ENCODE peak calls at places on chromosome 16, in eight cellular contexts. K is stimulated activated CD8-positive, alpha-beta memory T cell treated with anti-CD3 and anti-CD28 coated beads, Interleukin-7, amount 100 ng/mL, for 4 hours; R is dorsolateral prefrontal cortex; D is RWPE2; V is Calu3; Q is ovary; C is stimulated activated CD4-positive, alpha-beta T cell treated with anti-CD3 and anti-CD28 coated beads, Interleukin-12 subunit alpha, Interleukin-12 subunit beta, amount 100 ng/mL, for 4 hours; B is cardiac muscle cell. F is an unnamed sample.

GRCh38 chr16:86044241-86044671 is 145.3 kb downstream of the IRF8 start:
- DNase-seq in K (no peak), R (no peak), D (peak; percentile 55), V (peak; percentile 67), Q (no peak), C (peak; percentile 51), B (peak; percentile 64), F (peak; percentile 75)

GRCh38 chr16:64455275-64455674 is 666.6 kb downstream of the CDH11 start:
- DNase-seq in K (no peak), R (no peak), D (no peak), V (no peak), Q (no peak), C (no peak), B (peak; percentile 57), F (no peak)

GRCh38 chr16:58755989-58756649 is 22.0 kb upstream of the GOT2 start:
- DNase-seq in K (peak; percentile 57), R (peak; percentile 80), D (no peak), V (peak; percentile 52), Q (peak; percentile 54), C (peak; percentile 72), B (peak; percentile 82), F (no peak)

GRCh38 chr16:5678371-5678770 is 580.8 kb upstream of the EEF2KMT start:
- DNase-seq in K (no peak), R (no peak), D (no peak), V (no peak), Q (no peak), C (no peak), B (no peak), F (no peak)

GRCh38 chr16:13915033-13915635 is 4.8 kb upstream of the ERCC4 start:
- DNase-seq in K (no peak), R (no peak), D (no peak), V (no peak), Q (no peak), C (no peak), B (no peak), F (no peak)

GRCh38 chr16:65119905-65120341 is 1.9 kb downstream of the CDH11 start:
- DNase-seq in K (no peak), R (no peak), D (no peak), V (no peak), Q (peak; percentile 48), C (no peak), B (peak; percentile 83), F (no peak)

GRCh38 chr16:276360-277077 is 775 bp upstream of the RGS11 start:
- DNase-seq in K (no peak), R (no peak), D (no peak), V (no peak), Q (no peak), C (no peak), B (no peak), F (no peak)

GRCh38 chr16:71373073-71373472 is 14.6 kb downstream of the CALB2 start:
- DNase-seq in K (no peak), R (no peak), D (no peak), V (no peak), Q (no peak), C (no peak), B (peak; percentile 76), F (no peak)

GRCh38 chr16:24977673-24978065 is 37.5 kb downstream of the ARHGAP17 start:
- DNase-seq in K (no peak), R (no peak), D (no peak), V (no peak), Q (no peak), C (no peak), B (peak; percentile 83), F (no peak)

GRCh38 chr16:62058412-62058811 is 22.2 kb upstream of the CDH8 start:
- DNase-seq in K (no peak), R (no peak), D (no peak), V (no peak), Q (no peak), C (no peak), B (no peak), F (no peak)

GRCh38 chr16:81921415-81921814 is 89.9 kb downstream of the SDR42E1 start:
- DNase-seq in K (no peak), R (no peak), D (no peak), V (no peak), Q (no peak), C (no peak), B (no peak), F (no peak)

GRCh38 chr16:354971-355441 is 2.5 kb upstream of the AXIN1 start:
- DNase-seq in K (no peak), R (no peak), D (no peak), V (no peak), Q (no peak), C (peak; percentile 30), B (no peak), F (no peak)

GRCh38 chr16:50270510-50271147 is 4.3 kb downstream of the ADCY7 start:
- DNase-seq in K (no peak), R (no peak), D (peak; percentile 43), V (no peak), Q (no peak), C (no peak), B (no peak), F (peak; percentile 51)

GRCh38 chr16:50326835-50327465 is 41.8 kb downstream of the BRD7 start:
- DNase-seq in K (peak; percentile 39), R (no peak), D (no peak), V (no peak), Q (no peak), C (peak; percentile 29), B (peak; percentile 37), F (no peak)

GRCh38 chr16:149024-149675 is 3.3 kb upstream of the HBZ start:
- DNase-seq in K (no peak), R (no peak), D (no peak), V (no peak), Q (no peak), C (no peak), B (peak; percentile 13), F (no peak)

GRCh38 chr16:83996481-83997252 is 28.6 kb downstream of the NECAB2 start:
- DNase-seq in K (no peak), R (no peak), D (no peak), V (no peak), Q (no peak), C (no peak), B (no peak), F (no peak)

GRCh38 chr16:56270828-56271227 is 79.5 kb downstream of the GNAO1 start:
- DNase-seq in K (no peak), R (no peak), D (no peak), V (no peak), Q (no peak), C (no peak), B (no peak), F (no peak)

GRCh38 chr16:27924411-27925118 is 138.9 kb downstream of the GSG1L start:
- DNase-seq in K (no peak), R (no peak), D (no peak), V (no peak), Q (no peak), C (no peak), B (peak; percentile 29), F (no peak)

GRCh38 chr16:30068750-30069574 is 3.4 kb downstream of the ALDOA start:
- DNase-seq in K (no peak), R (no peak), D (no peak), V (peak; percentile 70), Q (no peak), C (peak; percentile 46), B (no peak), F (no peak)

GRCh38 chr16:11067697-11068141 is 123.4 kb downstream of the CLEC16A start:
- DNase-seq in K (no peak), R (no peak), D (peak; percentile 19), V (no peak), Q (no peak), C (no peak), B (no peak), F (peak; percentile 39)

GRCh38 chr16:27980919-27981670 is 82.4 kb downstream of the GSG1L start:
- DNase-seq in K (no peak), R (no peak), D (no peak), V (no peak), Q (no peak), C (no peak), B (no peak), F (no peak)

GRCh38 chr16:11014159-11014558 is 69.8 kb downstream of the CLEC16A start:
- DNase-seq in K (no peak), R (no peak), D (no peak), V (no peak), Q (no peak), C (no peak), B (peak; percentile 60), F (no peak)

GRCh38 chr16:75304521-75305363 is 53.3 kb upstream of the BCAR1 start:
- DNase-seq in K (no peak), R (peak; percentile 73), D (no peak), V (peak; percentile 38), Q (peak; percentile 61), C (no peak), B (peak; percentile 95), F (no peak)

GRCh38 chr16:71258371-71258770 is 27.8 kb upstream of the HYDIN start:
- DNase-seq in K (no peak), R (no peak), D (no peak), V (no peak), Q (no peak), C (no peak), B (no peak), F (no peak)

GRCh38 chr16:3363793-3364192 is 8.1 kb downstream of the OR2C1 start:
- DNase-seq in K (no peak), R (no peak), D (no peak), V (no peak), Q (no peak), C (no peak), B (no peak), F (no peak)

GRCh38 chr16:19861811-19862327 is 22.8 kb downstream of the GPRC5B start:
- DNase-seq in K (no peak), R (peak; percentile 81), D (no peak), V (no peak), Q (no peak), C (no peak), B (peak; percentile 42), F (peak; percentile 39)

GRCh38 chr16:49332589-49333267 is 40.9 kb upstream of the C16orf78 start:
- DNase-seq in K (no peak), R (no peak), D (no peak), V (no peak), Q (no peak), C (no peak), B (no peak), F (no peak)

GRCh38 chr16:12659871-12660270 is 143.8 kb downstream of the CPPED1 start:
- DNase-seq in K (no peak), R (no peak), D (no peak), V (no peak), Q (no peak), C (no peak), B (no peak), F (no peak)

GRCh38 chr16:14576532-14576931 is 53.5 kb downstream of the PARN start:
- DNase-seq in K (no peak), R (no peak), D (no peak), V (no peak), Q (no peak), C (no peak), B (no peak), F (no peak)